ENCODE peak calls at places on chromosome 16, in six cellular contexts. A is NB4, W is fibroblast of lung, H is A549, T is heart right ventricle, L is AG09309. X is an unnamed sample.
A peak's percentile ranks its signal among the peaks of the same experiment; 100 is the strongest.

GRCh38 chr16:8804313-8804712 is 6.7 kb downstream of the PMM2 start:
- DNase-seq in A (no peak), W (no peak), H (no peak), T (no peak), L (no peak), X (no peak)

GRCh38 chr16:64925166-64925565 is 196.7 kb downstream of the CDH11 start:
- DNase-seq in A (no peak), W (peak; percentile 55), H (no peak), T (no peak), L (no peak), X (no peak)

GRCh38 chr16:70396209-70396904 is 42.5 kb downstream of the ST3GAL2 start:
- DNase-seq in A (peak; percentile 57), W (peak; percentile 10), H (no peak), T (no peak), L (no peak), X (no peak)

GRCh38 chr16:80454802-80455201 is 86.0 kb upstream of the DYNLRB2 start:
- DNase-seq in A (no peak), W (no peak), H (no peak), T (no peak), L (no peak), X (no peak)

GRCh38 chr16:67110136-67110847 is 551 bp downstream of the PHAF1 start:
- DNase-seq in A (peak; percentile 95), W (no peak), H (no peak), T (no peak), L (no peak), X (no peak)

GRCh38 chr16:72471317-72471716 is 299.4 kb upstream of the PMFBP1 start:
- DNase-seq in A (no peak), W (no peak), H (no peak), T (no peak), L (no peak), X (no peak)

GRCh38 chr16:11639925-11640899 is 28.0 kb upstream of the SNN start:
- DNase-seq in A (peak; percentile 94), W (peak; percentile 100), H (peak; percentile 94), T (peak; percentile 79), L (peak; percentile 97), X (peak; percentile 87)

GRCh38 chr16:30096862-30097563 is 1.0 kb upstream of the YPEL3 start:
- DNase-seq in A (peak; percentile 46), W (no peak), H (no peak), T (no peak), L (no peak), X (no peak)

GRCh38 chr16:569445-570254 is at the start of gene PIGQ:
- DNase-seq in A (peak; percentile 63), W (peak; percentile 47), H (peak; percentile 81), T (peak; percentile 68), L (no peak), X (no peak)

GRCh38 chr16:85935957-85936760 is 37.2 kb downstream of the IRF8 start:
- DNase-seq in A (peak; percentile 80), W (no peak), H (no peak), T (no peak), L (no peak), X (no peak)

GRCh38 chr16:89829630-89830437 is 1.6 kb downstream of the SPIRE2 start:
- DNase-seq in A (no peak), W (no peak), H (no peak), T (no peak), L (no peak), X (no peak)

GRCh38 chr16:28064706-28065249 is 1.3 kb upstream of the GSG1L start:
- DNase-seq in A (no peak), W (no peak), H (no peak), T (no peak), L (no peak), X (no peak)

GRCh38 chr16:28064150-28064549 is 636 bp upstream of the GSG1L start:
- DNase-seq in A (no peak), W (no peak), H (no peak), T (no peak), L (no peak), X (no peak)

GRCh38 chr16:28062261-28063046 is 1.1 kb downstream of the GSG1L start:
- DNase-seq in A (no peak), W (no peak), H (no peak), T (no peak), L (no peak), X (no peak)

GRCh38 chr16:28063047-28063521 is 430 bp downstream of the GSG1L start:
- DNase-seq in A (peak; percentile 50), W (no peak), H (no peak), T (no peak), L (no peak), X (no peak)

GRCh38 chr16:28063611-28064061 is at the start of gene GSG1L:
- DNase-seq in A (no peak), W (no peak), H (no peak), T (no peak), L (no peak), X (no peak)
- H3K4me3 ChIP-seq in A (no peak within 1 kb of the TSS), W (no peak within 1 kb of the TSS), H (peak within 1 kb of the TSS; percentile 47), T (peak within 1 kb of the TSS; percentile 19), L (no peak within 1 kb of the TSS), X (no peak within 1 kb of the TSS)

GRCh38 chr16:17368951-17369350 is 101.8 kb downstream of the XYLT1 start:
- DNase-seq in A (no peak), W (no peak), H (no peak), T (no peak), L (no peak), X (no peak)

GRCh38 chr16:17366299-17366961 is 104.3 kb downstream of the XYLT1 start:
- DNase-seq in A (no peak), W (no peak), H (no peak), T (no peak), L (no peak), X (no peak)

GRCh38 chr16:17368511-17368910 is 102.2 kb downstream of the XYLT1 start:
- DNase-seq in A (no peak), W (no peak), H (no peak), T (no peak), L (no peak), X (no peak)

GRCh38 chr16:17367034-17367433 is 103.7 kb downstream of the XYLT1 start:
- DNase-seq in A (no peak), W (no peak), H (no peak), T (no peak), L (no peak), X (no peak)

DNA sequence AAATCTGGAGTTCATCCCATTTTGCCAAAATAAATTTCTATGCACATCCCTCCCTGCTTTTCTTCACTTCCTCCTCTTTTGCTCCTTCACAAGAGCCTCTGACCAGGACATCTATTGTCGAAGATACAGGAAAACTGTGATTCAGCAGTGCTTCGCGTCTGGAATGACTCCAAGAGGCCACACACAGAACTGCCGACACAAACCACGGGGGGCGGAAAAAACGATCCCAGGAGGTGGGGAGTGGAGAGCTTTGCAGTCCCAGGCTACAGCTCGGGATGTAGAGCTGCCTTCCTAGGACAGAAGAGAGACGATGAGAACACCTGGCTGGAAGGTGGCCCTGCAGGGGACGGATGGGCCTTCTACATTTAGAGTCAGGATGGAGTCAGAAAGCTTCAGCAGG is 102.8 kb downstream of the XYLT1 start:
- DNase-seq in A (no peak), W (peak; percentile 65), H (peak; percentile 21), T (no peak), L (no peak), X (no peak)
- TF ChIP-seq CTCF in A (no peak), W (peak; percentile 41), H (no peak), T (no peak), L (peak; percentile 2), X (no peak)

GRCh38 chr16:2032285-2033056 is 5.8 kb downstream of the NHERF2 start:
- DNase-seq in A (peak; percentile 65), W (no peak), H (no peak), T (no peak), L (no peak), X (no peak)
- H3K4me3 ChIP-seq in A (peak overlapping the region; percentile 16), W (no peak overlapping the region), H (peak overlapping the region; percentile 25), T (peak overlapping the region; percentile 86), L (peak overlapping the region; percentile 57), X (no peak overlapping the region)

GRCh38 chr16:50719401-50720337 is 22.2 kb upstream of the CYLD start:
- DNase-seq in A (peak; percentile 82), W (no peak), H (no peak), T (no peak), L (no peak), X (no peak)
- TF ChIP-seq CTCF in A (peak; percentile 45), W (no peak), H (no peak), T (no peak), L (no peak), X (no peak)